ENCODE peak calls at places on chromosomes 16 and 17, in five cellular contexts. A is CD4-positive, CD25-positive, alpha-beta regulatory T cell; U is AG04450; R is NT2/D1; W is cardiac muscle cell. S is an unnamed sample. For H3K27me3, the result is how much of the 10 kb centered on the place peaks cover.

GRCh38 chr17:63246344-63246743 is 199.8 kb downstream of the CYB561 start:
- DNase-seq in A (no peak), U (no peak), R (no peak), W (no peak), S (no peak)

GRCh38 chr17:67528751-67529436 is 151.8 kb downstream of the PITPNC1 start:
- DNase-seq in A (no peak), U (peak), R (no peak), W (peak), S (no peak)

GRCh38 chr16:83839561-83839960 is 31.8 kb downstream of the HSBP1 start:
- DNase-seq in A (no peak), U (no peak), R (no peak), W (no peak), S (no peak)

GRCh38 chr16:56981729-56982271 is 7.6 kb upstream of the NLRC5 start:
- DNase-seq in A (no peak), U (no peak), R (no peak), W (no peak), S (no peak)

GRCh38 chr17:16129441-16129840 is 85.9 kb downstream of the NCOR1 start:
- DNase-seq in A (no peak), U (no peak), R (no peak), W (no peak), S (no peak)

GRCh38 chr17:38550661-38551060 is 55.1 kb downstream of the SRCIN1 start:
- DNase-seq in A (no peak), U (no peak), R (no peak), W (no peak), S (no peak)

GRCh38 chr16:87762071-87762571 is 3.7 kb downstream of the KLHDC4 start:
- DNase-seq in A (no peak), U (no peak), R (no peak), W (peak), S (no peak)

GRCh38 chr17:82931696-82932060 is 91.9 kb upstream of the ZNF750 start:
- DNase-seq in A (no peak), U (peak), R (no peak), W (no peak), S (no peak)

GRCh38 chr16:89909777-89910716 is 8.6 kb upstream of the MC1R start:
- DNase-seq in A (peak), U (no peak), R (no peak), W (peak), S (no peak)

GRCh38 chr17:81004336-81005015 is 12.8 kb downstream of the CHMP6 start:
- DNase-seq in A (no peak), U (no peak), R (no peak), W (no peak), S (no peak)

GRCh38 chr16:84785843-84786538 is 33.8 kb upstream of the CRISPLD2 start:
- DNase-seq in A (no peak), U (no peak), R (no peak), W (peak), S (no peak)

GRCh38 chr17:80663783-80664206 is 119.2 kb downstream of the RPTOR start:
- DNase-seq in A (no peak), U (no peak), R (no peak), W (no peak), S (no peak)

GRCh38 chr16:30119428-30119827 is 3.6 kb downstream of the MAPK3 start:
- DNase-seq in A (no peak), U (no peak), R (no peak), W (no peak), S (no peak)

GRCh38 chr16:84940670-84941551 is 70.4 kb downstream of the ZDHHC7 start:
- DNase-seq in A (no peak), U (no peak), R (no peak), W (no peak), S (no peak)

GRCh38 chr16:10878328-10878643 is 1.3 kb downstream of the CIITA start:
- DNase-seq in A (no peak), U (no peak), R (no peak), W (no peak), S (no peak)

GRCh38 chr16:10877472-10877946 is 507 bp downstream of the CIITA start:
- DNase-seq in A (no peak), U (no peak), R (no peak), W (no peak), S (no peak)

GRCh38 chr16:10879681-10880589 is 2.9 kb downstream of the CIITA start:
- DNase-seq in A (no peak), U (no peak), R (no peak), W (no peak), S (no peak)

GRCh38 chr16:10880609-10881452 is 3.8 kb downstream of the CIITA start:
- DNase-seq in A (no peak), U (no peak), R (no peak), W (no peak), S (no peak)

DNA sequence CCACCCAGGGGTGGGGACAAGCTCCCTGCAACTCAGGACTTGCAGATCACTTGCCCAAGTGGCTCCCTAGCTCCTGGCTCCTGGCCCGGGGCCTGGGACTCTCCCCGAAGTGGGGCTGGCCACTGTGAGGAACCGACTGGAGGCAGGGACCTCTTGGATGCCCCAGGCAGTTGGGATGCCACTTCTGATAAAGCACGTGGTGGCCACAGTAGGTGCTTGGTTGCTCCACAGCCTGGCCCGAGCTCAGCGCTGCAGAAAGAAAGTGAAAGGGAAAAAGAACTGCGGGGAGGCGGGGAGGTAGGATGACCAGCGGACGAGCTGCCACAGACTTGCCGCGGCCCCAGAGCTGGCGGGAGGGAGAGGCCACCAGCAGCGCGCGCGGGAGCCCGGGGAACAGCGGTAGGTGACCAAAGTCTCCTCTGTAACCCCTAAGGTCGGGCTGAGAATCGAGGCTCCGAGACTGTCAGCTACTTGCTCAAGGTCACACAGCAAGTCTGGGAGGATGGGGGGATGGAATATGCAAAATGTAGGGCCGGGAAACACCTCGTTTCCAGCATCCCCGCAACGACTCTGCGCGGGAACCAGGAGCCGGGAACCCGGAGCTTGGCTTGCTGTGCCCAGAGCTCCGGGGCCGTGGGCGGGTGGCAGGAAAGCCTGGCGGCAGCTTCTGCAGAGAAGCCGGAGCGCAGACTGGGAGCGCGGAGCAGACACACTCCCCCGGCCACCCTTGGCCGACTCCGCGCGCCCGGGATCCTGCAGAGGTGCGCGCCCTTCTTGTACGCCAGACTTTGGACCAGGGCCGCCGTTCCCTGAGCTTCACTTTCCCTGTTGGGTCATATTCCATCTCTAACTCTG is 1.9 kb downstream of the CIITA start:
- DNase-seq in A (no peak), U (no peak), R (no peak), W (no peak), S (no peak)
- H3K4me3 ChIP-seq in A (peak), U (peak), R (peak), W (no peak), S (peak)

GRCh38 chr16:165539-166374 is at the start of gene HBM:
- DNase-seq in A (no peak), U (no peak), R (no peak), W (no peak), S (no peak)

GRCh38 chr16:167117-167462 is 1.3 kb downstream of the HBM start:
- DNase-seq in A (no peak), U (no peak), R (no peak), W (no peak), S (no peak)

GRCh38 chr16:166375-167116 is 768 bp downstream of the HBM start:
- DNase-seq in A (no peak), U (no peak), R (no peak), W (no peak), S (no peak)

GRCh38 chr16:162271-162991 is 3.3 kb upstream of the HBM start:
- DNase-seq in A (no peak), U (no peak), R (no peak), W (no peak), S (no peak)

GRCh38 chr16:165218-165538 is 600 bp upstream of the HBM start:
- DNase-seq in A (no peak), U (no peak), R (no peak), W (no peak), S (no peak)
- H3K27me3 ChIP-seq in A (under half), U (half or more), R (half or more), W (half or more), S (under half)

GRCh38 chr17:50661795-50662391 is 27.2 kb downstream of the ABCC3 start:
- DNase-seq in A (no peak), U (peak), R (no peak), W (no peak), S (no peak)
- H3K4me3 ChIP-seq in A (no peak), U (no peak), R (no peak), W (no peak), S (no peak)

GRCh38 chr17:7293131-7293557 is 1.3 kb downstream of the YBX2 start:
- DNase-seq in A (no peak), U (no peak), R (no peak), W (no peak), S (no peak)

GRCh38 chr17:7292729-7293128 is 1.7 kb downstream of the YBX2 start:
- DNase-seq in A (no peak), U (no peak), R (no peak), W (peak), S (no peak)

GRCh38 chr17:7295230-7296180 is 1.1 kb upstream of the YBX2 start:
- DNase-seq in A (no peak), U (no peak), R (no peak), W (no peak), S (no peak)

GRCh38 chr17:7294614-7295153 is at the start of gene YBX2:
- DNase-seq in A (peak), U (no peak), R (peak), W (peak), S (peak)

GRCh38 chr17:7293821-7294613 is 422 bp downstream of the YBX2 start:
- DNase-seq in A (no peak), U (no peak), R (no peak), W (peak), S (no peak)
- H3K27me3 ChIP-seq in A (under half), U (under half), R (under half), W (under half), S (under half)

DNA sequence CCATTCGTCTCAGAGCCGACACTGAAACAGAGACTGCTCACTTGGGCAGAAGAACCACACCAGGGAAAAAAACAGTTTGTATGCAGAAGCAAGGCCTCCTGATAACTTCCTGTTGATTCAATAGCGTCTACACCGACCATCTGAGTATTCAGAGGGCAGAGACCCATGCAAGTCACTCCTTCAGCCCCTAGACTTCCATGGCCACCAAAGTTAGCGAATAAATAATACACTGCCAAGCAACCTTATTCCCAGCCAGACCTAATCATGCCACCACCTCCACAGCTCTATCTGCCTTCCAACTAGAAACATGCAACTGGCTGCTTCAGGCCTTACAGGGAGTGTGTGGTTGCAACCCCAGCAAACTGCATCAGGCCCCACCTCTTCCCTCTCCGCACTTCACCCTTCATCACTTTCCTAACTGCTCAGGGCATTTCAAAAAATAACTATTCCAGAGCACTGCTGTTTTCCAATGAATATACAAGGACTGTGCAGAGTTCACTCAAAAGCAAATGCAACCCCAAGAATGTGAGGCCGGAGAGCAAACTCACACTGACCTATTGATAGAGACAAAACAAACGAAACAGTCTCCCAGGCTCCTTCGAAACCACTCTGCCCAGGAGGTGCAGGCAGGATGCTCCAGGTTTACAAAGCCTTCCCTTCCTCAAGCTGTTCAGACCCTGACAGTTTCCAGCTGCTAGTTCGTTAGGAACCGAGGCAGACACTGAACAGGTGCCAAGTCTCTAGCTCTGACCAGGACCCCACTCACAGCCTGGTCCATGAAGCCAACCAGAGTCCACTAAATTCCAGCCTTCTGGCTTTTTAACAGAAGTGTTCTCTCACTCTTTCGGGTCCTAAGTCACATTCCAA is 3.6 kb downstream of the USP7 start:
- DNase-seq in A (no peak), U (no peak), R (no peak), W (peak), S (no peak)
- H3K4me3 ChIP-seq in A (peak), U (peak), R (no peak), W (no peak), S (no peak)